ENCODE peak calls at places on chromosomes 13 and 19, in eight cellular contexts. G, E, Y, X, P, U, J and K are unnamed samples.

GRCh38 chr13:99380921-99381645 is 73.9 kb upstream of the GPR183 start:
- DNase-seq in G (peak), E (no peak), Y (no peak), X (no peak), P (no peak), U (no peak), J (no peak), K (no peak)

GRCh38 chr13:34421849-34422475 is 520.1 kb upstream of the NBEA start:
- DNase-seq in G (no peak), E (no peak), Y (no peak), X (no peak), P (no peak), U (no peak), J (no peak), K (no peak)

GRCh38 chr19:33292595-33293254 is 9.6 kb downstream of the CEBPA start:
- DNase-seq in G (no peak), E (no peak), Y (no peak), X (no peak), P (peak), U (peak), J (no peak), K (no peak)

GRCh38 chr13:101492251-101492910 is 39.9 kb downstream of the ITGBL1 start:
- DNase-seq in G (peak), E (no peak), Y (no peak), X (no peak), P (peak), U (peak), J (peak), K (no peak)

GRCh38 chr13:73717632-73718031 is 416.6 kb downstream of the KLF12 start:
- DNase-seq in G (peak), E (no peak), Y (peak), X (peak), P (no peak), U (peak), J (peak), K (no peak)

GRCh38 chr13:92838786-92839185 is 387.8 kb upstream of the GPC6 start:
- DNase-seq in G (peak), E (no peak), Y (peak), X (peak), P (peak), U (peak), J (peak), K (peak)

GRCh38 chr19:38062959-38063786 is 156.2 kb downstream of the SIPA1L3 start:
- DNase-seq in G (peak), E (no peak), Y (peak), X (no peak), P (peak), U (no peak), J (no peak), K (no peak)

GRCh38 chr13:33004454-33004853 is 11.8 kb upstream of the KL start:
- DNase-seq in G (no peak), E (peak), Y (peak), X (no peak), P (no peak), U (peak), J (no peak), K (no peak)

GRCh38 chr13:104140557-104140956 is 1074.3 kb upstream of the SLC10A2 start:
- DNase-seq in G (no peak), E (no peak), Y (peak), X (peak), P (peak), U (peak), J (peak), K (no peak)

GRCh38 chr13:62040806-62041205 is 625.2 kb upstream of the PCDH20 start:
- DNase-seq in G (no peak), E (no peak), Y (no peak), X (no peak), P (no peak), U (no peak), J (no peak), K (no peak)

GRCh38 chr19:5394907-5395505 is 54.4 kb upstream of the PTPRS start:
- DNase-seq in G (no peak), E (no peak), Y (no peak), X (no peak), P (no peak), U (no peak), J (no peak), K (no peak)

GRCh38 chr13:38763446-38764381 is 76.8 kb downstream of the FREM2 start:
- DNase-seq in G (peak), E (no peak), Y (peak), X (peak), P (peak), U (peak), J (peak), K (peak)

GRCh38 chr13:92390217-92390616 is 836.4 kb upstream of the GPC6 start:
- DNase-seq in G (no peak), E (no peak), Y (peak), X (no peak), P (no peak), U (no peak), J (no peak), K (no peak)

GRCh38 chr19:4988770-4989251 is 19.9 kb downstream of the KDM4B start:
- DNase-seq in G (peak), E (no peak), Y (peak), X (peak), P (peak), U (peak), J (peak), K (no peak)

GRCh38 chr13:19634129-19634740 is 776 bp downstream of the MPHOSPH8 start:
- DNase-seq in G (peak), E (no peak), Y (peak), X (peak), P (peak), U (peak), J (peak), K (no peak)

GRCh38 chr13:45007823-45008222 is 18.5 kb downstream of the GPALPP1 start:
- DNase-seq in G (no peak), E (no peak), Y (no peak), X (no peak), P (no peak), U (no peak), J (no peak), K (no peak)

GRCh38 chr13:113420833-113421600 is 32.3 kb downstream of the ADPRHL1 start:
- DNase-seq in G (no peak), E (no peak), Y (no peak), X (no peak), P (no peak), U (no peak), J (no peak), K (no peak)

GRCh38 chr13:36834299-36834698 is 15.3 kb downstream of the RFXAP start:
- DNase-seq in G (peak), E (no peak), Y (no peak), X (no peak), P (peak), U (no peak), J (no peak), K (no peak)
- TF ChIP-seq CTCF in G (no peak), E (no peak), Y (no peak), X (no peak), P (no peak), U (no peak), J (no peak), K (no peak)

GRCh38 chr19:1850809-1851544 is 2.7 kb upstream of the REXO1 start:
- DNase-seq in G (no peak), E (no peak), Y (no peak), X (no peak), P (no peak), U (no peak), J (no peak), K (no peak)
- TF ChIP-seq CTCF in G (peak), E (peak), Y (no peak), X (peak), P (peak), U (no peak), J (no peak), K (no peak)

GRCh38 chr19:55781112-55781511 is 12.2 kb downstream of the RFPL4AL1 start:
- DNase-seq in G (no peak), E (no peak), Y (no peak), X (no peak), P (no peak), U (no peak), J (no peak), K (no peak)

GRCh38 chr19:55778331-55778730 is 9.4 kb downstream of the RFPL4AL1 start:
- DNase-seq in G (no peak), E (no peak), Y (no peak), X (no peak), P (no peak), U (no peak), J (no peak), K (no peak)

GRCh38 chr19:55777528-55777927 is 8.6 kb downstream of the RFPL4AL1 start:
- DNase-seq in G (no peak), E (no peak), Y (no peak), X (no peak), P (no peak), U (no peak), J (no peak), K (no peak)
- TF ChIP-seq CTCF in G (no peak), E (no peak), Y (no peak), X (no peak), P (no peak), U (no peak), J (no peak), K (no peak)

GRCh38 chr19:23817519-23817918 is 58.8 kb upstream of the ZNF681 start:
- DNase-seq in G (peak), E (peak), Y (peak), X (peak), P (peak), U (peak), J (no peak), K (no peak)
- TF ChIP-seq CTCF in G (no peak), E (peak), Y (peak), X (peak), P (peak), U (peak), J (peak), K (peak)

GRCh38 chr13:43489168-43489730 is 297.5 kb downstream of the ENOX1 start:
- DNase-seq in G (no peak), E (peak), Y (peak), X (no peak), P (peak), U (peak), J (no peak), K (no peak)
- TF ChIP-seq CTCF in G (no peak), E (no peak), Y (no peak), X (no peak), P (no peak), U (no peak), J (no peak), K (no peak)

GRCh38 chr13:40933508-40933907 is 85.6 kb downstream of the ELF1 start:
- DNase-seq in G (no peak), E (no peak), Y (no peak), X (no peak), P (no peak), U (no peak), J (no peak), K (no peak)

GRCh38 chr13:40927929-40928328 is 91.2 kb downstream of the ELF1 start:
- DNase-seq in G (no peak), E (no peak), Y (no peak), X (no peak), P (no peak), U (no peak), J (no peak), K (no peak)

GRCh38 chr13:40932252-40932651 is 86.9 kb downstream of the ELF1 start:
- DNase-seq in G (no peak), E (no peak), Y (no peak), X (no peak), P (no peak), U (no peak), J (no peak), K (no peak)

GRCh38 chr13:40928980-40929379 is 90.1 kb downstream of the ELF1 start:
- DNase-seq in G (no peak), E (no peak), Y (no peak), X (no peak), P (no peak), U (no peak), J (no peak), K (no peak)
- TF ChIP-seq CTCF in G (no peak), E (no peak), Y (no peak), X (no peak), P (no peak), U (no peak), J (no peak), K (no peak)

GRCh38 chr13:25375727-25376358 is 4.1 kb downstream of the ATP8A2 start:
- DNase-seq in G (peak), E (no peak), Y (peak), X (peak), P (peak), U (peak), J (peak), K (peak)
- TF ChIP-seq CTCF in G (peak), E (peak), Y (peak), X (peak), P (peak), U (peak), J (peak), K (peak)

DNA sequence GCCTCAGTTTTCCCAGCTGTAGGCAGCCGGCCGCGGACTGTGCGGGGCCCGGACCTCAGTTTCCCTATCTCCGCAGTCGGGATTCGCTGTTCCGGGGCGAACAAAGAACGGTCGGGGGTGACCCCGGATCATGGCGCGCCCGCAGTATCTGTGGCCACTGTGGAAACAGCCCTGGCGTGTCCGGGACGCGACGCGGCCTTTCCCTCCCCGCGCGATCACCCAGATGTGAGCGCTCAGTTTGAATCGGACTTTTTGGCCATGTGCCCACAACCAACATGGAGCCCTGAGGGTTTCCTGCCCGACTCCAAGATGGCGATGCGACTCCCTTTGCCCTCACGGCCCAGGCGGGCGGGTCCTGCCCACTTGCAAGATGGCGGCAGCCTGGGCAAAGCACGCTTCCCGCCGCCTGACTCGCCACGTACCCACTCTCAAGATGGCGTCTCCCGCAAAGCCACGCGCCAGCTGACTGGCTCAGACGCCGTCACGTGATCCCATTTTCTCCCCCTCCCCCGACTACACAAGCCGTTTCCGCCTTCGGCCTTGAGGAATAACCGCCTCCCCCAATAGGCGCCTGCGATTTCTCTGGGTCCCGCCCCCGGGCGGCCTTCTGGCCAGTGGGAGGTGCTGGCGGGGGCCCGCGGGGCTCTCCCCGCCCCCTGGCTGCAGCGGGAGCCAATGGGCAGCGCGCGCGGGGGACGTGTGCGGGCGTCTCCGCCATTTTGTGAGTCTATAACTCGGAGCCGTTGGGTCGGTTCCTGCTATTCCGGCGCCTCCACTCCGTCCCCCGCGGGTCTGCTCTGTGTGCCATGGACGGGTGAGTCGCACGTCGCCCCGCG is at the start of gene PTBP1:
- DNase-seq in G (peak), E (peak), Y (peak), X (peak), P (peak), U (peak), J (peak), K (peak)
- TF ChIP-seq CTCF in G (no peak), E (peak), Y (no peak), X (no peak), P (no peak), U (peak), J (no peak), K (no peak)

GRCh38 chr13:23790591-23791170 is 98.5 kb downstream of the MIPEP start:
- DNase-seq in G (peak), E (no peak), Y (peak), X (peak), P (peak), U (peak), J (peak), K (peak)
- TF ChIP-seq CTCF in G (no peak), E (no peak), Y (no peak), X (peak), P (no peak), U (no peak), J (no peak), K (no peak)

DNA sequence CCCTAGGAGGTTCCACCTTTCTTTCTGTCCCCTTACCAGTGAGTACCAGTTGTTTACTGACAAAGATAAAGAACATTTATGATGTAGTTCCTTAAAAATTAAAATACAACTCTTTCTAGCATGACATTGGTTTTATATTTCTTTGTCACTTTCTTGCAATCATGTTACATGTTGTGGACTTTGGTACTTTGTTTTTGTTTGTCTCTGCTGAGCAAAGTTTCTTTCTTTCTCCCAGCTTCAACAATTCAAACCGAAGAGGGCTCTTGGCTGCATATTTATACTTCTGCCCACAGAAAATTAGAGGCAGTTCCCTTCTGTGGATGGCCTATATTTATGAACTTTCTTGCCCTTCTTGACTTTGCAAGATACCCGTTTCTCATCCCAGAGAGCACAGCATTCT is 201.2 kb downstream of the MTUS2 start:
- DNase-seq in G (no peak), E (no peak), Y (no peak), X (no peak), P (no peak), U (no peak), J (no peak), K (no peak)
- TF ChIP-seq CTCF in G (no peak), E (no peak), Y (no peak), X (no peak), P (no peak), U (no peak), J (no peak), K (no peak)